ENCODE peak calls at places on chromosomes 4 and X, in five cellular contexts. One of them, this sample, is unnamed.

GRCh38 chr4:164215113-164215741 is 538.7 kb upstream of the SMIM31 start:
- DNase-seq in IMR-90: no peak
- DNase-seq in HCT116: no peak
- DNase-seq in thyroid gland: no peak
- DNase-seq in transverse colon: no peak
- DNase-seq in this sample: no peak

GRCh38 chr4:176139518-176139917 is 55.9 kb downstream of the SPATA4 start:
- DNase-seq in IMR-90: no peak
- DNase-seq in HCT116: no peak
- DNase-seq in thyroid gland: no peak
- DNase-seq in transverse colon: no peak
- DNase-seq in this sample: no peak

GRCh38 chr4:96698891-96699290 is 859.0 kb downstream of the PDHA2 start:
- DNase-seq in IMR-90: no peak
- DNase-seq in HCT116: no peak
- DNase-seq in thyroid gland: peak; percentile 69
- DNase-seq in transverse colon: no peak
- DNase-seq in this sample: no peak

GRCh38 chrX:78957768-78958130 is 12.6 kb downstream of the P2RY10 start:
- DNase-seq in IMR-90: no peak
- DNase-seq in HCT116: no peak
- DNase-seq in thyroid gland: no peak
- DNase-seq in transverse colon: no peak
- DNase-seq in this sample: no peak

GRCh38 chr4:74287791-74288190 is 20.5 kb upstream of the EPGN start:
- DNase-seq in IMR-90: no peak
- DNase-seq in HCT116: no peak
- DNase-seq in thyroid gland: no peak
- DNase-seq in transverse colon: no peak
- DNase-seq in this sample: no peak

GRCh38 chr4:147339116-147339515 is 141.8 kb upstream of the EDNRA start:
- DNase-seq in IMR-90: peak; percentile 36
- DNase-seq in HCT116: no peak
- DNase-seq in thyroid gland: no peak
- DNase-seq in transverse colon: peak; percentile 23
- DNase-seq in this sample: no peak

GRCh38 chrX:35919536-35920309 is at the start of gene CFAP47:
- DNase-seq in IMR-90: no peak
- DNase-seq in HCT116: no peak
- DNase-seq in thyroid gland: peak; percentile 73
- DNase-seq in transverse colon: peak; percentile 12
- DNase-seq in this sample: no peak

GRCh38 chr4:1194028-1194900 is 21.9 kb upstream of the SPON2 start:
- DNase-seq in IMR-90: peak; percentile 49
- DNase-seq in HCT116: no peak
- DNase-seq in thyroid gland: peak; percentile 35
- DNase-seq in transverse colon: peak; percentile 58
- DNase-seq in this sample: peak; percentile 74

GRCh38 chrX:153475751-153476281 is 5.4 kb upstream of the HAUS7 start:
- DNase-seq in IMR-90: no peak
- DNase-seq in HCT116: no peak
- DNase-seq in thyroid gland: no peak
- DNase-seq in transverse colon: no peak
- DNase-seq in this sample: no peak

GRCh38 chr4:142697928-142698327 is 148.2 kb downstream of the INPP4B start:
- DNase-seq in IMR-90: no peak
- DNase-seq in HCT116: no peak
- DNase-seq in thyroid gland: no peak
- DNase-seq in transverse colon: no peak
- DNase-seq in this sample: no peak

GRCh38 chr4:143586080-143586479 is 72.6 kb downstream of the SMARCA5 start:
- DNase-seq in IMR-90: peak; percentile 42
- DNase-seq in HCT116: no peak
- DNase-seq in thyroid gland: no peak
- DNase-seq in transverse colon: no peak
- DNase-seq in this sample: no peak

GRCh38 chr4:23323436-23323835 is 566.4 kb downstream of the PPARGC1A start:
- DNase-seq in IMR-90: no peak
- DNase-seq in HCT116: no peak
- DNase-seq in thyroid gland: no peak
- DNase-seq in transverse colon: no peak
- DNase-seq in this sample: no peak

GRCh38 chr4:109701566-109702399 is 1.5 kb downstream of the CASP6 start:
- DNase-seq in IMR-90: no peak
- DNase-seq in HCT116: no peak
- DNase-seq in thyroid gland: no peak
- DNase-seq in transverse colon: peak; percentile 52
- DNase-seq in this sample: no peak

GRCh38 chr4:104451573-104451972 is 43.1 kb downstream of the CXXC4 start:
- DNase-seq in IMR-90: no peak
- DNase-seq in HCT116: no peak
- DNase-seq in thyroid gland: no peak
- DNase-seq in transverse colon: no peak
- DNase-seq in this sample: no peak

GRCh38 chrX:155968106-155968714 is 29.3 kb upstream of the IL9R start:
- DNase-seq in IMR-90: no peak
- DNase-seq in HCT116: no peak
- DNase-seq in thyroid gland: no peak
- DNase-seq in transverse colon: no peak
- DNase-seq in this sample: no peak

GRCh38 chrX:107483976-107484726 is 34.7 kb downstream of the FRMPD3 start:
- DNase-seq in IMR-90: no peak
- DNase-seq in HCT116: no peak
- DNase-seq in thyroid gland: peak; percentile 56
- DNase-seq in transverse colon: no peak
- DNase-seq in this sample: no peak

GRCh38 chr4:142347241-142347640 is 498.9 kb downstream of the INPP4B start:
- DNase-seq in IMR-90: peak; percentile 62
- DNase-seq in HCT116: no peak
- DNase-seq in thyroid gland: no peak
- DNase-seq in transverse colon: no peak
- DNase-seq in this sample: no peak

GRCh38 chr4:36676139-36677050 is 395.0 kb downstream of the DTHD1 start:
- DNase-seq in IMR-90: no peak
- DNase-seq in HCT116: no peak
- DNase-seq in thyroid gland: no peak
- DNase-seq in transverse colon: no peak
- DNase-seq in this sample: peak; percentile 23

GRCh38 chr4:38889143-38889542 is 21.5 kb downstream of the FAM114A1 start:
- DNase-seq in IMR-90: peak; percentile 87
- DNase-seq in HCT116: peak; percentile 83
- DNase-seq in thyroid gland: no peak
- DNase-seq in transverse colon: no peak
- DNase-seq in this sample: no peak

GRCh38 chrX:110287605-110288004 is 30.3 kb downstream of the AMMECR1 start:
- DNase-seq in IMR-90: peak; percentile 62
- DNase-seq in HCT116: no peak
- DNase-seq in thyroid gland: no peak
- DNase-seq in transverse colon: no peak
- DNase-seq in this sample: no peak

GRCh38 chr4:166172619-166173018 is 299.6 kb downstream of the TLL1 start:
- DNase-seq in IMR-90: no peak
- DNase-seq in HCT116: no peak
- DNase-seq in thyroid gland: no peak
- DNase-seq in transverse colon: no peak
- DNase-seq in this sample: no peak

GRCh38 chr4:1099684-1100335 is 13.6 kb downstream of the RNF212 start:
- DNase-seq in IMR-90: no peak
- DNase-seq in HCT116: no peak
- DNase-seq in thyroid gland: no peak
- DNase-seq in transverse colon: no peak
- DNase-seq in this sample: no peak

GRCh38 chr4:104964387-104965175 is 182.1 kb upstream of the TET2 start:
- DNase-seq in IMR-90: no peak
- DNase-seq in HCT116: no peak
- DNase-seq in thyroid gland: no peak
- DNase-seq in transverse colon: no peak
- DNase-seq in this sample: no peak

GRCh38 chr4:121253961-121254360 is 89.8 kb upstream of the TNIP3 start:
- DNase-seq in IMR-90: no peak
- DNase-seq in HCT116: no peak
- DNase-seq in thyroid gland: no peak
- DNase-seq in transverse colon: peak; percentile 18
- DNase-seq in this sample: no peak

GRCh38 chr4:40909363-40909876 is 159.7 kb downstream of the NSUN7 start:
- DNase-seq in IMR-90: peak; percentile 82
- DNase-seq in HCT116: peak; percentile 90
- DNase-seq in thyroid gland: no peak
- DNase-seq in transverse colon: no peak
- DNase-seq in this sample: peak; percentile 73

GRCh38 chr4:176226736-176227135 is 31.4 kb upstream of the SPATA4 start:
- DNase-seq in IMR-90: peak; percentile 48
- DNase-seq in HCT116: no peak
- DNase-seq in thyroid gland: no peak
- DNase-seq in transverse colon: no peak
- DNase-seq in this sample: no peak

GRCh38 chr4:23614284-23614892 is 275.5 kb downstream of the PPARGC1A start:
- DNase-seq in IMR-90: peak; percentile 1
- DNase-seq in HCT116: no peak
- DNase-seq in thyroid gland: peak; percentile 8
- DNase-seq in transverse colon: no peak
- DNase-seq in this sample: peak; percentile 13

GRCh38 chrX:17547658-17548057 is 172.7 kb downstream of the NHS start:
- DNase-seq in IMR-90: peak; percentile 91
- DNase-seq in HCT116: peak; percentile 39
- DNase-seq in thyroid gland: peak; percentile 61
- DNase-seq in transverse colon: peak; percentile 64
- DNase-seq in this sample: peak; percentile 79

GRCh38 chr4:5541154-5541553 is 167.2 kb downstream of the EVC2 start:
- DNase-seq in IMR-90: no peak
- DNase-seq in HCT116: no peak
- DNase-seq in thyroid gland: no peak
- DNase-seq in transverse colon: no peak
- DNase-seq in this sample: no peak

DNA sequence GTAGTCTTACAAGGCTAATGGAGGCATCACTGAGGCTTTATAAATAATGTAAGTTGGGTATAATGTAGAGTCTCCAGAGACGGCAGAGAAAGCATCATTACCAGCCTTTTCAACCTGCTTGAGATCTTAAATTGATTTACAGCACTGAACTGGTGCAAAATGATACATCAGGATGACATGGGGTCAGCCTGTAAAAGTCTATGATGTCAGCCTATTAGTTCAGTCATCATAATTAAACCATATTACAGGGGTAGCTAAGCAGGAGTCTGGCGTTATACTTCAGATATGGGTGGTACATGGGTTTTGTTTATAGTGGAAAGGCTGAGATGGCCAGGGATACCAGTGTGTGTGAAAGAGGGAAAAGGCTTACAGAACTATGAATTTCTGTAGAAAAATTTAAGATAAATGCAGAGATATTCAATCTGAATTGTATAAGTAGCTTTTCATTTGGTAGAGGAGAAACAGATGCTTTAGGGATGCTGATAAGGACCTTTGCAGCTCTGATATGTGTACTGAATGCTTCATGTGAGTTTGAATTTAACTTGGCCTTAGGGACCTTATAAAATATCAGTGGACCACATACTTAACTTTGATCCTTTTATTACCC is 2.7 kb downstream of the SMAD1 start:
- DNase-seq in IMR-90: no peak
- DNase-seq in HCT116: no peak
- DNase-seq in thyroid gland: no peak
- DNase-seq in transverse colon: no peak
- DNase-seq in this sample: no peak
- H3K4me1 ChIP-seq in IMR-90: peaks cover 2% of the 10 kb centered on the region
- H3K4me1 ChIP-seq in HCT116: peaks cover 22% of the 10 kb centered on the region
- H3K4me1 ChIP-seq in thyroid gland: peaks cover 7% of the 10 kb centered on the region
- H3K4me1 ChIP-seq in transverse colon: peaks cover 17% of the 10 kb centered on the region
- H3K4me1 ChIP-seq in this sample: no peaks in the 10 kb centered on the region

GRCh38 chrX:50962156-50962555 is 51.6 kb downstream of the BMP15 start:
- DNase-seq in IMR-90: no peak
- DNase-seq in HCT116: no peak
- DNase-seq in thyroid gland: no peak
- DNase-seq in transverse colon: no peak
- DNase-seq in this sample: no peak
- H3K27me3 ChIP-seq in IMR-90: no peaks in the 10 kb centered on the region
- H3K27me3 ChIP-seq in HCT116: no peaks in the 10 kb centered on the region
- H3K27me3 ChIP-seq in thyroid gland: no peaks in the 10 kb centered on the region
- H3K27me3 ChIP-seq in transverse colon: no peaks in the 10 kb centered on the region
- H3K27me3 ChIP-seq in this sample: peaks cover 7% of the 10 kb centered on the region

GRCh38 chr4:63211377-63211776 is 1197.9 kb downstream of the TECRL start:
- DNase-seq in IMR-90: no peak
- DNase-seq in HCT116: no peak
- DNase-seq in thyroid gland: no peak
- DNase-seq in transverse colon: no peak
- DNase-seq in this sample: no peak
- TF ChIP-seq POLR2A in IMR-90: no peak
- TF ChIP-seq POLR2A in HCT116: no peak
- TF ChIP-seq POLR2A in thyroid gland: no peak
- TF ChIP-seq POLR2A in transverse colon: no peak
- TF ChIP-seq POLR2A in this sample: no peak

GRCh38 chrX:136453771-136454170 is 34.0 kb upstream of the BRS3 start:
- DNase-seq in IMR-90: no peak
- DNase-seq in HCT116: no peak
- DNase-seq in thyroid gland: no peak
- DNase-seq in transverse colon: no peak
- DNase-seq in this sample: no peak

GRCh38 chrX:136456133-136456532 is 31.6 kb upstream of the BRS3 start:
- DNase-seq in IMR-90: no peak
- DNase-seq in HCT116: no peak
- DNase-seq in thyroid gland: no peak
- DNase-seq in transverse colon: no peak
- DNase-seq in this sample: no peak

GRCh38 chrX:136450050-136450830 is 37.5 kb upstream of the BRS3 start:
- DNase-seq in IMR-90: peak; percentile 23
- DNase-seq in HCT116: no peak
- DNase-seq in thyroid gland: no peak
- DNase-seq in transverse colon: no peak
- DNase-seq in this sample: no peak

GRCh38 chrX:136452614-136453013 is 35.1 kb upstream of the BRS3 start:
- DNase-seq in IMR-90: no peak
- DNase-seq in HCT116: no peak
- DNase-seq in thyroid gland: no peak
- DNase-seq in transverse colon: no peak
- DNase-seq in this sample: no peak

DNA sequence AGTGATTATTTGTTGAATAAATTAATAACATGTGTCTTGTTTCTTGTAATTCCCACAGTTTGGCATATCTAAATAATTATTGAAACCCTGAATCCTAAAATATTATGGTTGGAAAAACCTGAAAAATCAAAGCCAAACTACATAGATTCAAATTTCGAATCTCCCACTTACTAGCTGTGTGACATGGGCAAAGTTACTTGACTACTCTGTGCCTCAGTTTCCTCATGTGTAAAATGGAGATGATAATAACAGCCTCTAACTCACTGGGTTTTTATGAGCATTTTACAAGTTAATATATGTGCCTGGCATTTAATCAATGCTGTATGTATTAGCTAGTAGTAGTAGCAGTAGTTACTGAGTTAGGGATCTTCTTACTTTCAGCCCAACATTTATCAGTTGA is 34.6 kb upstream of the BRS3 start:
- DNase-seq in IMR-90: no peak
- DNase-seq in HCT116: no peak
- DNase-seq in thyroid gland: no peak
- DNase-seq in transverse colon: no peak
- DNase-seq in this sample: no peak
- H3K4me1 ChIP-seq in IMR-90: no peaks in the 10 kb centered on the region
- H3K4me1 ChIP-seq in HCT116: peaks cover 6% of the 10 kb centered on the region
- H3K4me1 ChIP-seq in thyroid gland: no peaks in the 10 kb centered on the region
- H3K4me1 ChIP-seq in transverse colon: no peaks in the 10 kb centered on the region
- H3K4me1 ChIP-seq in this sample: no peaks in the 10 kb centered on the region